ENCODE peak calls at places on chromosome 11, in six cellular contexts. W is activated naive CD4-positive, alpha-beta T cell treated with anti-CD3 and anti-CD28 coated beads, Interleukin-2, amount 10 ng/mL, durations not matched to agents 7 days and 5 days; F is LHCN-M2; L is activated T-helper 1 cell treated with Interleukin-2 at 50 U/mL for 16 hours; M is non-pigmented ciliary epithelial cell; O is DND-41. C is an unnamed sample.

GRCh38 chr11:9755561-9755960 is 91.7 kb downstream of the SWAP70 start:
- DNase-seq in W (no peak), F (peak), L (no peak), M (peak), O (no peak), C (no peak)

GRCh38 chr11:124442442-124442841 is 3.1 kb downstream of the OR8B8 start:
- DNase-seq in W (no peak), F (no peak), L (no peak), M (no peak), O (no peak), C (no peak)

GRCh38 chr11:94775576-94776327 is 7.6 kb downstream of the AMOTL1 start:
- DNase-seq in W (no peak), F (no peak), L (no peak), M (no peak), O (no peak), C (no peak)

GRCh38 chr11:10354389-10354788 is 49.5 kb downstream of the ADM start:
- DNase-seq in W (no peak), F (no peak), L (no peak), M (no peak), O (no peak), C (no peak)

GRCh38 chr11:73396985-73397384 is 20.8 kb downstream of the RELT start:
- DNase-seq in W (no peak), F (no peak), L (no peak), M (no peak), O (no peak), C (no peak)

GRCh38 chr11:73258104-73258684 is 13.9 kb upstream of the P2RY6 start:
- DNase-seq in W (no peak), F (no peak), L (no peak), M (no peak), O (no peak), C (peak)

GRCh38 chr11:118655486-118656190 is 23.8 kb downstream of the TREH start:
- DNase-seq in W (no peak), F (no peak), L (no peak), M (no peak), O (no peak), C (no peak)

GRCh38 chr11:1504581-1505290 is 18.2 kb upstream of the MOB2 start:
- DNase-seq in W (no peak), F (no peak), L (no peak), M (no peak), O (no peak), C (no peak)

GRCh38 chr11:46079662-46080061 is 41.6 kb downstream of the PHF21A start:
- DNase-seq in W (no peak), F (no peak), L (no peak), M (no peak), O (no peak), C (no peak)

GRCh38 chr11:78196661-78197091 is 8.0 kb downstream of the USP35 start:
- DNase-seq in W (no peak), F (no peak), L (no peak), M (no peak), O (no peak), C (no peak)

GRCh38 chr11:70755410-70756158 is 357.3 kb downstream of the CTTN start:
- DNase-seq in W (peak), F (peak), L (peak), M (no peak), O (peak), C (peak)

GRCh38 chr11:28715726-28716125 is 607.5 kb downstream of the METTL15 start:
- DNase-seq in W (no peak), F (no peak), L (no peak), M (no peak), O (no peak), C (peak)

GRCh38 chr11:12135185-12135584 is 24.8 kb downstream of the MICAL2 start:
- DNase-seq in W (no peak), F (no peak), L (no peak), M (no peak), O (no peak), C (no peak)

GRCh38 chr11:26319906-26320305 is 12.0 kb upstream of the ANO3 start:
- DNase-seq in W (no peak), F (no peak), L (no peak), M (no peak), O (no peak), C (no peak)

GRCh38 chr11:19316434-19316833 is 75.7 kb upstream of the E2F8 start:
- DNase-seq in W (no peak), F (no peak), L (no peak), M (no peak), O (no peak), C (no peak)

GRCh38 chr11:27673979-27674663 is 26.1 kb downstream of the BDNF start:
- DNase-seq in W (no peak), F (no peak), L (no peak), M (no peak), O (no peak), C (no peak)

GRCh38 chr11:24134879-24135588 is 361.8 kb upstream of the LUZP2 start:
- DNase-seq in W (no peak), F (no peak), L (no peak), M (no peak), O (no peak), C (no peak)

GRCh38 chr11:199782-200181 is 6.9 kb downstream of the SCGB1C1 start:
- DNase-seq in W (peak), F (no peak), L (no peak), M (no peak), O (peak), C (no peak)

GRCh38 chr11:87602776-87603175 is 565.0 kb downstream of the TMEM135 start:
- DNase-seq in W (no peak), F (no peak), L (no peak), M (no peak), O (no peak), C (no peak)

GRCh38 chr11:96105944-96106343 is 182.0 kb upstream of the MTMR2 start:
- DNase-seq in W (no peak), F (no peak), L (no peak), M (no peak), O (no peak), C (no peak)

GRCh38 chr11:72202571-72202970 is 10.6 kb downstream of the FOLR1 start:
- DNase-seq in W (no peak), F (no peak), L (no peak), M (no peak), O (no peak), C (no peak)

GRCh38 chr11:2569321-2569721 is 124.5 kb downstream of the KCNQ1 start:
- DNase-seq in W (no peak), F (no peak), L (no peak), M (no peak), O (no peak), C (no peak)

GRCh38 chr11:44263711-44264110 is 46.2 kb downstream of the ALX4 start:
- DNase-seq in W (no peak), F (no peak), L (no peak), M (no peak), O (no peak), C (no peak)

GRCh38 chr11:63918576-63919171 is 1.7 kb upstream of the RCOR2 start:
- DNase-seq in W (no peak), F (no peak), L (no peak), M (no peak), O (no peak), C (no peak)

GRCh38 chr11:34308821-34309585 is 48.8 kb downstream of the ABTB2 start:
- DNase-seq in W (no peak), F (no peak), L (no peak), M (no peak), O (no peak), C (no peak)

GRCh38 chr11:69301033-69301490 is 7.1 kb downstream of the MYEOV start:
- DNase-seq in W (no peak), F (no peak), L (no peak), M (no peak), O (no peak), C (no peak)

GRCh38 chr11:134592391-134592990 is 180.4 kb upstream of the B3GAT1 start:
- DNase-seq in W (peak), F (no peak), L (no peak), M (no peak), O (peak), C (no peak)

GRCh38 chr11:117583063-117583801 is 213.8 kb downstream of the DSCAML1 start:
- DNase-seq in W (no peak), F (no peak), L (no peak), M (no peak), O (no peak), C (no peak)

GRCh38 chr11:63709336-63709735 is 28.0 kb downstream of the RTN3 start:
- DNase-seq in W (no peak), F (no peak), L (no peak), M (no peak), O (no peak), C (no peak)

GRCh38 chr11:19419813-19420212 is 179.1 kb upstream of the E2F8 start:
- DNase-seq in W (no peak), F (no peak), L (no peak), M (no peak), O (no peak), C (no peak)

C was measured in retinal pigment epithelial cell.